ENCODE peak calls at places on chromosome 19, in eight cellular contexts. P, Z, M, C, O, G, B and T are unnamed samples.

GRCh38 chr19:48203227-48203793 is 32.8 kb downstream of the ZSWIM9 start:
- DNase-seq in P (no peak), Z (no peak), G (no peak), B (no peak), M (no peak), O (no peak), C (no peak), T (no peak)

GRCh38 chr19:48815870-48816501 is 5.2 kb upstream of the BCAT2 start:
- DNase-seq in M (no peak), O (no peak), P (no peak), G (no peak), Z (no peak), C (peak; percentile 57), B (no peak), T (no peak)

GRCh38 chr19:53308339-53308811 is 25.2 kb upstream of the ZNF845 start:
- DNase-seq in P (peak; percentile 70), B (peak; percentile 22), Z (no peak), G (peak; percentile 6), O (peak; percentile 14), M (no peak), C (peak; percentile 23), T (no peak)

GRCh38 chr19:42284066-42284501 is 15.0 kb downstream of the CIC start:
- DNase-seq in M (peak; percentile 85), Z (peak; percentile 65), C (peak; percentile 92), O (peak; percentile 71), P (peak; percentile 94), G (peak; percentile 51), B (peak; percentile 86), T (peak; percentile 86)

GRCh38 chr19:45593520-45593919 is 8.5 kb downstream of the GPR4 start:
- DNase-seq in Z (no peak), C (no peak), G (no peak), M (no peak), P (no peak), O (no peak), B (no peak), T (no peak)

GRCh38 chr19:3042545-3043267 is 13.6 kb upstream of the TLE2 start:
- DNase-seq in M (no peak), P (no peak), B (no peak), G (no peak), O (no peak), C (no peak), Z (no peak), T (no peak)

GRCh38 chr19:12838893-12839656 is 760 bp downstream of the MAST1 start:
- DNase-seq in G (no peak), Z (no peak), C (no peak), M (peak; percentile 24), B (no peak), P (no peak), O (no peak), T (no peak)

GRCh38 chr19:38726761-38727301 is 17.4 kb downstream of the CAPN12 start:
- DNase-seq in B (peak; percentile 16), C (no peak), M (peak; percentile 47), P (no peak), O (no peak), G (no peak), Z (no peak), T (no peak)

GRCh38 chr19:32339988-32340874 is 5.2 kb upstream of the ZNF507 start:
- DNase-seq in O (peak; percentile 83), C (peak; percentile 68), B (peak; percentile 68), G (peak; percentile 61), Z (no peak), P (peak; percentile 77), M (peak; percentile 14), T (no peak)

GRCh38 chr19:38079926-38080380 is 144.1 kb downstream of the DPF1 start:
- DNase-seq in M (no peak), G (peak; percentile 81), C (no peak), B (no peak), P (no peak), O (peak; percentile 20), Z (no peak), T (no peak)

GRCh38 chr19:6061420-6062130 is 48.7 kb downstream of the RFX2 start:
- DNase-seq in P (no peak), B (no peak), C (no peak), G (peak; percentile 31), O (no peak), M (no peak), Z (peak; percentile 63), T (peak; percentile 62)

GRCh38 chr19:15613338-15613737 is 1.7 kb upstream of the CYP4F8 start:
- DNase-seq in M (no peak), Z (no peak), O (no peak), P (no peak), B (no peak), G (no peak), C (no peak), T (no peak)

GRCh38 chr19:30037835-30038234 is 95.8 kb downstream of the URI1 start:
- DNase-seq in M (no peak), P (no peak), B (no peak), G (no peak), C (no peak), O (no peak), Z (no peak), T (no peak)

GRCh38 chr19:17105548-17105947 is 30.0 kb downstream of the MYO9B start:
- DNase-seq in P (no peak), G (no peak), C (no peak), O (no peak), Z (no peak), M (no peak), B (no peak), T (no peak)

GRCh38 chr19:32258167-32258566 is 87.2 kb upstream of the ZNF507 start:
- DNase-seq in G (no peak), B (no peak), P (no peak), O (no peak), Z (no peak), C (no peak), M (no peak), T (no peak)

GRCh38 chr19:42606660-42607351 is 12.1 kb upstream of the CEACAM8 start:
- DNase-seq in C (peak; percentile 95), P (peak; percentile 90), Z (peak; percentile 86), B (peak; percentile 40), G (peak; percentile 8), O (peak; percentile 82), M (peak; percentile 21), T (no peak)

GRCh38 chr19:34589730-34590129 is 87.2 kb downstream of the SCGB2B2 start:
- DNase-seq in C (peak; percentile 85), B (no peak), G (no peak), O (peak; percentile 13), Z (no peak), M (no peak), P (no peak), T (no peak)

GRCh38 chr19:1410789-1411188 is 3.4 kb downstream of the DAZAP1 start:
- DNase-seq in G (no peak), B (no peak), Z (no peak), P (no peak), M (no peak), C (no peak), O (no peak), T (peak; percentile 24)

GRCh38 chr19:1410136-1410786 is 2.9 kb downstream of the DAZAP1 start:
- DNase-seq in P (no peak), M (no peak), Z (no peak), O (no peak), G (peak; percentile 35), B (no peak), C (peak; percentile 61), T (no peak)

GRCh38 chr19:1412323-1412923 is 5.0 kb downstream of the DAZAP1 start:
- DNase-seq in B (no peak), P (no peak), C (no peak), Z (no peak), O (no peak), M (no peak), G (no peak), T (no peak)

GRCh38 chr19:1411255-1412191 is 4.1 kb downstream of the DAZAP1 start:
- DNase-seq in Z (no peak), C (peak; percentile 55), P (no peak), O (no peak), G (no peak), B (peak; percentile 75), M (peak; percentile 47), T (peak; percentile 39)

GRCh38 chr19:1412995-1413889 is 5.9 kb downstream of the DAZAP1 start:
- DNase-seq in C (no peak), G (no peak), O (no peak), Z (no peak), P (no peak), M (no peak), B (no peak), T (peak; percentile 29)
- H3K4me1 ChIP-seq in C (peaks cover 68% of the 10 kb centered on the region), G (peaks cover 39% of the 10 kb centered on the region), O (peaks cover 55% of the 10 kb centered on the region), Z (peaks cover 61% of the 10 kb centered on the region), P (peaks cover 89% of the 10 kb centered on the region), M (peaks cover 64% of the 10 kb centered on the region), B (peaks cover 95% of the 10 kb centered on the region), T (peaks cover 60% of the 10 kb centered on the region)

GRCh38 chr19:4063369-4064072 is 3.2 kb downstream of the ZBTB7A start:
- DNase-seq in B (no peak), Z (no peak), P (no peak), O (peak; percentile 55), G (peak; percentile 22), C (peak; percentile 56), M (no peak), T (peak; percentile 46)

GRCh38 chr19:4061178-4061682 is 5.5 kb downstream of the ZBTB7A start:
- DNase-seq in M (peak; percentile 71), Z (peak; percentile 89), G (no peak), B (peak; percentile 83), C (peak; percentile 94), O (peak; percentile 97), P (peak; percentile 94), T (peak; percentile 78)

GRCh38 chr19:4062576-4063368 is 3.9 kb downstream of the ZBTB7A start:
- DNase-seq in P (no peak), O (peak; percentile 57), C (peak; percentile 48), B (no peak), Z (no peak), M (no peak), G (no peak), T (no peak)

GRCh38 chr19:4060621-4061177 is 6.0 kb downstream of the ZBTB7A start:
- DNase-seq in M (no peak), B (no peak), P (no peak), O (peak; percentile 62), C (peak; percentile 57), Z (no peak), G (no peak), T (peak; percentile 36)

GRCh38 chr19:4061683-4062575 is 4.8 kb downstream of the ZBTB7A start:
- DNase-seq in O (peak; percentile 93), Z (peak; percentile 78), P (peak; percentile 82), M (no peak), B (no peak), C (peak; percentile 86), G (no peak), T (no peak)
- H3K4me1 ChIP-seq in O (peaks cover 60% of the 10 kb centered on the region), Z (peaks cover 46% of the 10 kb centered on the region), P (peaks cover 68% of the 10 kb centered on the region), M (peaks cover 52% of the 10 kb centered on the region), B (peaks cover 76% of the 10 kb centered on the region), C (peaks cover 42% of the 10 kb centered on the region), G (peaks cover 25% of the 10 kb centered on the region), T (peaks cover 52% of the 10 kb centered on the region)

GRCh38 chr19:10230904-10231623 is at the start of gene S1PR2:
- DNase-seq in M (peak; percentile 79), G (peak; percentile 31), P (peak; percentile 91), C (peak; percentile 82), O (peak; percentile 77), Z (peak; percentile 73), B (peak; percentile 86), T (peak; percentile 86)
- H3K4me1 ChIP-seq in M (peaks cover 31% of the 10 kb centered on the region), G (peaks cover 10% of the 10 kb centered on the region), P (peaks cover 44% of the 10 kb centered on the region), C (no peaks in the 10 kb centered on the region), O (peaks cover 8% of the 10 kb centered on the region), Z (peaks cover 7% of the 10 kb centered on the region), B (peaks cover 65% of the 10 kb centered on the region), T (peaks cover 7% of the 10 kb centered on the region)

GRCh38 chr19:40279120-40279551 is 6.0 kb downstream of the AKT2 start:
- DNase-seq in M (no peak), Z (no peak), G (no peak), P (no peak), C (no peak), B (peak; percentile 79), O (peak; percentile 32), T (peak; percentile 82)
- H3K4me1 ChIP-seq in M (peaks cover 80% of the 10 kb centered on the region), Z (peaks cover 9% of the 10 kb centered on the region), G (peaks cover 4% of the 10 kb centered on the region), P (peaks cover 60% of the 10 kb centered on the region), C (peaks cover 36% of the 10 kb centered on the region), B (peaks cover 85% of the 10 kb centered on the region), O (peaks cover 51% of the 10 kb centered on the region), T (peaks cover 69% of the 10 kb centered on the region)